ENCODE peak calls at places on chromosomes 13 and 19, in nine cellular contexts. I, G, F, J, D, X, N, M and V are unnamed samples.

GRCh38 chr13:42574011-42574410 is at the start of gene TNFSF11:
- DNase-seq in F (no peak), X (no peak), D (no peak), I (peak; percentile 36), G (no peak), M (peak; percentile 29), J (no peak), N (peak; percentile 40), V (no peak)

GRCh38 chr13:100588350-100589177 is at the start of gene GGACT:
- DNase-seq in J (no peak), G (peak; percentile 13), I (peak; percentile 96), D (peak; percentile 79), M (peak; percentile 95), N (peak; percentile 93), X (no peak), F (peak; percentile 21), V (peak; percentile 84)

GRCh38 chr19:17830567-17831418 is 9.5 kb upstream of the INSL3 start:
- DNase-seq in I (peak; percentile 90), M (peak; percentile 99), G (no peak), F (no peak), N (peak; percentile 78), D (peak; percentile 90), J (no peak), X (no peak), V (peak; percentile 82)

GRCh38 chr13:110415669-110416068 is 108.6 kb downstream of the COL4A2 start:
- DNase-seq in D (no peak), N (no peak), G (no peak), X (no peak), M (no peak), F (peak; percentile 16), J (no peak), I (no peak), V (no peak)

GRCh38 chr19:8880864-8881488 is 48.8 kb downstream of the MBD3L1 start:
- DNase-seq in X (no peak), F (no peak), G (no peak), I (no peak), D (no peak), M (no peak), N (no peak), J (no peak), V (no peak)

GRCh38 chr13:113364371-113364932 is 522 bp upstream of the GRTP1 start:
- DNase-seq in M (no peak), X (no peak), N (no peak), J (no peak), G (no peak), D (no peak), I (no peak), F (peak; percentile 30), V (peak; percentile 17)

GRCh38 chr19:9052894-9053293 is 34.0 kb upstream of the OR1M1 start:
- DNase-seq in X (no peak), F (no peak), J (no peak), M (no peak), D (no peak), N (no peak), I (no peak), G (no peak), V (no peak)

GRCh38 chr19:47158879-47159509 is 28.4 kb downstream of the SAE1 start:
- DNase-seq in M (no peak), J (no peak), F (no peak), G (no peak), N (no peak), I (no peak), D (no peak), X (no peak), V (no peak)

GRCh38 chr19:7004313-7004931 is 16.8 kb downstream of the MBD3L2B start:
- DNase-seq in X (no peak), N (no peak), F (no peak), D (no peak), J (no peak), G (no peak), M (no peak), I (no peak), V (no peak)

GRCh38 chr19:1828279-1829238 is 16.5 kb upstream of the ATP8B3 start:
- DNase-seq in X (no peak), J (no peak), N (no peak), D (no peak), I (no peak), G (no peak), M (no peak), F (no peak), V (no peak)

GRCh38 chr19:1825909-1826556 is 14.0 kb upstream of the ATP8B3 start:
- DNase-seq in I (peak; percentile 99), M (peak; percentile 97), N (peak; percentile 99), J (no peak), G (no peak), X (no peak), F (peak; percentile 52), D (peak; percentile 81), V (peak; percentile 75)

GRCh38 chr19:1824252-1824622 is 12.2 kb upstream of the ATP8B3 start:
- DNase-seq in I (no peak), N (no peak), M (no peak), D (no peak), F (no peak), J (no peak), G (no peak), X (no peak), V (no peak)

GRCh38 chr19:1827566-1828278 is 15.6 kb upstream of the ATP8B3 start:
- DNase-seq in N (no peak), X (no peak), M (no peak), D (no peak), I (no peak), J (no peak), G (no peak), F (no peak), V (no peak)

GRCh38 chr19:1826557-1827521 is 14.8 kb upstream of the ATP8B3 start:
- DNase-seq in D (no peak), J (no peak), F (no peak), N (no peak), X (no peak), G (no peak), I (no peak), M (peak; percentile 58), V (no peak)
- TF ChIP-seq POLR2AphosphoS5 in D (no peak), J (no peak), F (no peak), N (no peak), X (no peak), G (no peak), I (no peak), M (no peak), V (no peak)

GRCh38 chr19:1110809-1111640 is 7.2 kb downstream of the GPX4 start:
- DNase-seq in J (no peak), I (no peak), F (no peak), M (no peak), N (no peak), G (no peak), D (no peak), X (no peak), V (no peak)

GRCh38 chr19:1108291-1109031 is 4.7 kb downstream of the GPX4 start:
- DNase-seq in F (no peak), N (no peak), J (no peak), I (no peak), G (no peak), D (no peak), M (no peak), X (no peak), V (no peak)

GRCh38 chr19:1109032-1109541 is 5.3 kb downstream of the GPX4 start:
- DNase-seq in J (no peak), I (no peak), X (no peak), F (no peak), N (no peak), M (no peak), D (no peak), G (no peak), V (no peak)

GRCh38 chr19:1111641-1112253 is 8.0 kb downstream of the GPX4 start:
- DNase-seq in M (no peak), G (no peak), I (no peak), X (no peak), J (no peak), F (no peak), D (no peak), N (no peak), V (no peak)

GRCh38 chr19:1109697-1110671 is 6.2 kb downstream of the GPX4 start:
- DNase-seq in I (no peak), J (no peak), M (no peak), D (no peak), F (no peak), X (no peak), N (no peak), G (no peak), V (no peak)
- TF ChIP-seq POLR2AphosphoS5 in I (no peak), J (no peak), M (no peak), D (no peak), F (no peak), X (no peak), N (no peak), G (no peak), V (no peak)

GRCh38 chr19:58477130-58477529 is 978 bp downstream of the ZNF446 start:
- DNase-seq in J (no peak), X (no peak), D (no peak), G (no peak), F (no peak), N (no peak), I (no peak), M (no peak), V (no peak)

GRCh38 chr19:58474997-58475713 is 997 bp upstream of the ZNF446 start:
- DNase-seq in M (no peak), I (peak; percentile 39), J (peak; percentile 94), X (no peak), G (no peak), F (no peak), N (no peak), D (no peak), V (no peak)

GRCh38 chr19:58475714-58476497 is at the start of gene ZNF446:
- DNase-seq in I (peak; percentile 97), N (peak; percentile 99), G (peak; percentile 93), F (peak; percentile 98), D (peak; percentile 97), J (peak; percentile 97), M (peak; percentile 94), X (peak; percentile 90), V (peak; percentile 97)

GRCh38 chr19:58477871-58478270 is 1.7 kb downstream of the ZNF446 start:
- DNase-seq in X (no peak), M (no peak), J (peak; percentile 87), F (no peak), D (no peak), N (no peak), I (no peak), G (no peak), V (no peak)

DNA sequence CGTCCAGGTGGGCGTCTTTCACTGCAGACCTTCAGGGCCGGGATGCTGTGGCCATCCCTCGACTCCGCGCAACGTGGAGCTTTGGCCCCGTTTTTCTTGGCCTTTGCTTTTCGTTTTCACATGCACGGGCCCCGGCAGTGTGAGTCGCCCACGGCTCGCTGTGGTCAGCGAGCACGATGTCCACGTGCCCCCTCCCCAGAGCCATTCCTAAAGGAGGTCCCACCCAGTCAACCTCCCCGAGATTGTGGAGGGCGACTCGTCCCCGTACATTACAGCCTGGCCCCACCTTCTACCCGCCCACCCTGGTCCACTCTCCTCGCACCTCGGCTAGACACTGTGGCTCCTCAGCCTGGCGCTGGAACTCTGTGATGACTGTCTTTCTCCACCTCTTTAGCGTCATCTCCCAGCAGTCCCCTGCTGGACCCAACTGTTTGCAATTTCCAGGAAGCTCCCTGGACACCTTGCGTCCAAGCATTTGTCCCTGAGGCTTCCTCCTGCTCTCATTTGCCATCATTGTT is 405 bp downstream of the ZNF446 start:
- DNase-seq in F (no peak), I (peak; percentile 41), G (no peak), X (no peak), M (peak; percentile 73), N (no peak), D (no peak), J (peak; percentile 91), V (no peak)
- TF ChIP-seq POLR2AphosphoS5 in F (no peak), I (no peak), G (no peak), X (no peak), M (no peak), N (no peak), D (no peak), J (no peak), V (no peak)

GRCh38 chr19:44608391-44608821 is 5.0 kb upstream of the IGSF23 start:
- DNase-seq in F (no peak), G (no peak), X (peak; percentile 94), D (no peak), J (no peak), M (no peak), I (no peak), N (no peak), V (no peak)
- TF ChIP-seq POLR2AphosphoS5 in F (no peak), G (no peak), X (no peak), D (no peak), J (no peak), M (no peak), I (no peak), N (no peak), V (no peak)